ENCODE peak calls at places on chromosomes 6 and 20, in five cellular contexts. T, R, V, D and E are unnamed samples.

GRCh38 chr6:138545621-138545980 is 46.3 kb upstream of the NHSL1 start:
- DNase-seq in V (peak; percentile 75), R (peak; percentile 63), T (peak; percentile 41), D (no peak), E (peak; percentile 78)

GRCh38 chr20:21514553-21515251 is 838 bp upstream of the NKX2-2 start:
- DNase-seq in R (no peak), T (no peak), D (no peak), V (peak; percentile 90), E (no peak)

GRCh38 chr20:57964011-57964862 is 254.4 kb upstream of the PMEPA1 start:
- DNase-seq in D (no peak), V (no peak), R (peak; percentile 34), T (no peak), E (peak; percentile 16)

GRCh38 chr20:12287575-12287974 is 369.9 kb downstream of the BTBD3 start:
- DNase-seq in R (no peak), D (no peak), V (peak; percentile 50), T (peak; percentile 5), E (no peak)

GRCh38 chr6:92132446-92132845 is 1286.9 kb downstream of the EPHA7 start:
- DNase-seq in T (no peak), V (no peak), D (no peak), R (no peak), E (no peak)

GRCh38 chr6:137705166-137706064 is 161.6 kb upstream of the TNFAIP3 start:
- DNase-seq in T (peak; percentile 80), R (peak; percentile 48), V (peak; percentile 73), D (no peak), E (peak; percentile 61)

GRCh38 chr6:30793521-30794194 is 49.3 kb upstream of the IER3 start:
- DNase-seq in V (no peak), R (peak; percentile 68), T (peak; percentile 76), D (no peak), E (peak; percentile 70)

GRCh38 chr6:122151066-122151465 is 248.4 kb upstream of the HSF2 start:
- DNase-seq in D (no peak), R (no peak), V (no peak), T (no peak), E (no peak)

GRCh38 chr6:166032366-166033171 is 135.1 kb downstream of the TBXT start:
- DNase-seq in D (no peak), T (peak; percentile 87), V (peak; percentile 81), R (peak; percentile 95), E (peak; percentile 86)

GRCh38 chr6:112683926-112684325 is 336.8 kb downstream of the RFPL4B start:
- DNase-seq in V (no peak), R (peak; percentile 95), T (peak; percentile 95), D (no peak), E (peak; percentile 87)

GRCh38 chr6:3026811-3027626 is 27.3 kb downstream of the NQO2 start:
- DNase-seq in D (no peak), R (peak; percentile 4), V (no peak), T (no peak), E (no peak)

GRCh38 chr6:90068264-90068663 is 174.0 kb downstream of the GJA10 start:
- DNase-seq in V (no peak), T (peak; percentile 35), D (no peak), R (peak; percentile 40), E (peak; percentile 79)

GRCh38 chr6:166904101-166904746 is 52.1 kb downstream of the RNASET2 start:
- DNase-seq in R (no peak), D (no peak), V (peak; percentile 56), T (no peak), E (peak; percentile 17)

GRCh38 chr20:56371977-56372376 is 13.2 kb downstream of the FAM210B start:
- DNase-seq in T (no peak), D (no peak), R (no peak), V (no peak), E (no peak)

GRCh38 chr6:13722880-13723279 is 11.2 kb upstream of the RANBP9 start:
- DNase-seq in T (no peak), V (no peak), R (no peak), D (no peak), E (no peak)

GRCh38 chr6:150835620-150836019 is 29.9 kb upstream of the MTHFD1L start:
- DNase-seq in D (no peak), R (no peak), T (no peak), V (no peak), E (no peak)

GRCh38 chr20:38569747-38570519 is 11.1 kb upstream of the ADIG start:
- DNase-seq in D (no peak), R (no peak), V (no peak), T (no peak), E (no peak)

GRCh38 chr20:1472556-1473243 is 6.1 kb upstream of the NSFL1C start:
- DNase-seq in D (peak; percentile 74), R (no peak), T (no peak), V (no peak), E (no peak)

GRCh38 chr20:1473821-1474220 is 7.2 kb upstream of the NSFL1C start:
- DNase-seq in V (no peak), T (no peak), D (no peak), R (no peak), E (no peak)

GRCh38 chr20:1473244-1473635 is 6.6 kb upstream of the NSFL1C start:
- DNase-seq in D (no peak), T (no peak), V (no peak), R (no peak), E (no peak)

GRCh38 chr20:1474325-1474724 is 7.7 kb upstream of the NSFL1C start:
- DNase-seq in V (no peak), T (no peak), D (no peak), R (no peak), E (no peak)

GRCh38 chr20:1474817-1475603 is 8.4 kb upstream of the NSFL1C start:
- DNase-seq in V (peak; percentile 53), R (no peak), D (no peak), T (no peak), E (no peak)
- TF ChIP-seq CTCF in V (peak; percentile 32), R (no peak), D (no peak), T (peak; percentile 11), E (peak; percentile 15)

DNA sequence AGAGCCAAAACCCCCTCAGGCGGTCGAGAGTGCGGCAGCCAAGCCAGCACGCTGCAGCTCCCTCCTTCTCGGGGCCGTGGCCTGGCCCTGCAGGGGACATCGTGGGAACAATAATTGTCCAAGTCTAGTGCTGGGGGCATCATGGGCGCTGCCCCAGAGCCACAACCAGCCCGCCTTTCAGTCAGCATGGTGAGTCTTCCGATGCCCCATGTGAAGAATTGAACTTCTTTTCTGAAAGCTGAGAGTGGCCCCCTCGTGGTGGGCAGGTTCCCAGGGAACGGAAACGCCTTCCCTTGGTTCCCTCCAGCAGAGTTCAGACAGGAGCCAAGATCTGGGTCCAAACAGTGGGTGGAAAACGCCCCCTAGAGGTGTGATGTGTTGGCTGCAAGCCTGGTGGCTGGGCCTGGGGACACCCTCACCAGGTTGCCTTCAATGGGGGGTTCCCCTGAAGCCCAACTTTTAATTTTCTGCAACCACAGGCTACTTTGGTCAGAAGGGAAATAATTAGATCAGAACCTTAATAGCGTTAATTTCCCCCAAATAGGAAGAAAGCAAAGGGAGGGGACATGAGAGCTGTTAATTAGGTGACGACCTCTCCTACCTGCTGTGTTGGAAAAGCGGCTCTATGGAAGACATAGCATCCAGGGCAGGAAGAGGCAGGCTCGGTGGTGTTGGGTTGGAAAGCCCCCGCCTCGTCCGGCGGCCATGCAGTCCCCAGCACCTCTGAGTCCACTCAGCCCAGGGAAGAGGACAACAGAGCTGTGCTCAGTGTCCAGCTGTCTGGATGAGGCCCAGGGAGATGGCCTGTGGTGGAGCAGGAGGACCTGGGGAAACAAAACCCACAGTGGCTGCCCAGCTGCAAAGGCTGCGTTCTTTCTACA is 4.7 kb upstream of the MRGBP start:
- DNase-seq in D (peak; percentile 88), R (peak; percentile 79), V (peak; percentile 97), T (peak; percentile 93), E (peak; percentile 86)
- H3K4me3 ChIP-seq in D (no peak overlapping the region), R (no peak overlapping the region), V (peak overlapping the region; percentile 46), T (no peak overlapping the region), E (no peak overlapping the region)

GRCh38 chr6:23330632-23331031 is 761.3 kb downstream of the HDGFL1 start:
- DNase-seq in R (no peak), D (no peak), T (no peak), V (no peak), E (no peak)
- TF ChIP-seq CTCF in R (no peak), D (no peak), T (no peak), V (no peak), E (no peak)

GRCh38 chr20:37357481-37358365 is 11.8 kb downstream of the SRC start:
- DNase-seq in T (no peak), V (no peak), R (no peak), D (peak; percentile 94), E (no peak)
- H3K4me3 ChIP-seq in T (no peak overlapping the region), V (no peak overlapping the region), R (no peak overlapping the region), D (no peak overlapping the region), E (no peak overlapping the region)